ENCODE peak calls at places on chromosomes 12 and 14, in seven cellular contexts. M is foreskin fibroblast; Y is stimulated activated CD8-positive, alpha-beta memory T cell treated with anti-CD3 and anti-CD28 coated beads, Interleukin-15, amount 100 ng/mL, for 24 hours; Q is Peyer's patch; Z is pulmonary artery endothelial cell; H is progenitor cell of endocrine pancreas; A is NCI-H345. I is an unnamed sample.

GRCh38 chr12:80053048-80053790 is 46.1 kb upstream of the OTOGL start:
- DNase-seq in M (peak), Y (no peak), Q (peak), Z (peak), H (no peak), A (no peak), I (no peak)

GRCh38 chr12:124318336-124319020 is 23.6 kb downstream of the RFLNA start:
- DNase-seq in M (no peak), Y (no peak), Q (no peak), Z (no peak), H (no peak), A (no peak), I (no peak)

GRCh38 chr14:102911541-102911951 is 10.9 kb upstream of the AMN start:
- DNase-seq in M (no peak), Y (no peak), Q (no peak), Z (no peak), H (no peak), A (no peak), I (peak)

GRCh38 chr14:105019861-105020814 is 745 bp downstream of the CDCA4 start:
- DNase-seq in M (no peak), Y (peak), Q (peak), Z (no peak), H (peak), A (no peak), I (peak)

GRCh38 chr12:127393460-127393859 is 873.5 kb upstream of the TMEM132C start:
- DNase-seq in M (no peak), Y (no peak), Q (no peak), Z (no peak), H (no peak), A (no peak), I (no peak)

GRCh38 chr14:59918824-59919581 is 941 bp upstream of the LRRC9 start:
- DNase-seq in M (no peak), Y (no peak), Q (no peak), Z (no peak), H (no peak), A (peak), I (no peak)

GRCh38 chr14:20350860-20351259 is 7.4 kb downstream of the PARP2 start:
- DNase-seq in M (no peak), Y (no peak), Q (no peak), Z (no peak), H (no peak), A (no peak), I (no peak)

GRCh38 chr14:69573205-69573840 is 1.3 kb downstream of the CCDC177 start:
- DNase-seq in M (no peak), Y (no peak), Q (no peak), Z (no peak), H (no peak), A (no peak), I (peak)

GRCh38 chr14:105292810-105293711 is 7.7 kb downstream of the BRF1 start:
- DNase-seq in M (no peak), Y (no peak), Q (no peak), Z (peak), H (no peak), A (no peak), I (no peak)

GRCh38 chr14:28785096-28785952 is 18.7 kb downstream of the FOXG1 start:
- DNase-seq in M (no peak), Y (no peak), Q (no peak), Z (no peak), H (peak), A (no peak), I (no peak)

GRCh38 chr12:54967461-54967860 is 17.1 kb downstream of the TESPA1 start:
- DNase-seq in M (no peak), Y (no peak), Q (peak), Z (no peak), H (no peak), A (no peak), I (no peak)

GRCh38 chr12:121111684-121112083 is 21.0 kb upstream of the P2RX7 start:
- DNase-seq in M (no peak), Y (no peak), Q (no peak), Z (no peak), H (no peak), A (no peak), I (no peak)

I was measured in upper lobe of right lung.